ENCODE peak calls at places on chromosomes 13 and 19, in seven cellular contexts. One of them, this sample, is unnamed.
A peak's percentile ranks its signal among the peaks of the same experiment; 100 is the strongest.

GRCh38 chr13:47085346-47085745 is 188.5 kb upstream of the HTR2A start:
- DNase-seq in GM23338: no peak
- DNase-seq in stimulated activated CD4-positive, alpha-beta T cell treated with anti-CD3 and anti-CD28 coated beads, Interleukin-12 subunit alpha, Interleukin-12 subunit beta, amount 100 ng/mL, for 48 hours: no peak
- DNase-seq in T-helper 9 cell: no peak
- DNase-seq in HCEC 1CT: peak; percentile 67
- DNase-seq in psoas muscle: no peak
- DNase-seq in WTC11: no peak
- DNase-seq in this sample: no peak

GRCh38 chr19:51407631-51408131 is 9.8 kb downstream of the SIGLEC10 start:
- DNase-seq in stimulated activated CD4-positive, alpha-beta T cell treated with anti-CD3 and anti-CD28 coated beads, Interleukin-12 subunit alpha, Interleukin-12 subunit beta, amount 100 ng/mL, for 48 hours: no peak
- DNase-seq in GM23338: peak; percentile 79
- DNase-seq in WTC11: peak; percentile 47
- DNase-seq in T-helper 9 cell: no peak
- DNase-seq in psoas muscle: no peak
- DNase-seq in HCEC 1CT: no peak
- DNase-seq in this sample: peak; percentile 39

GRCh38 chr19:30744741-30745475 is 372.7 kb downstream of the ZNF536 start:
- DNase-seq in psoas muscle: no peak
- DNase-seq in WTC11: no peak
- DNase-seq in stimulated activated CD4-positive, alpha-beta T cell treated with anti-CD3 and anti-CD28 coated beads, Interleukin-12 subunit alpha, Interleukin-12 subunit beta, amount 100 ng/mL, for 48 hours: no peak
- DNase-seq in GM23338: no peak
- DNase-seq in T-helper 9 cell: no peak
- DNase-seq in HCEC 1CT: no peak
- DNase-seq in this sample: no peak

GRCh38 chr19:38033658-38034150 is 126.7 kb downstream of the SIPA1L3 start:
- DNase-seq in psoas muscle: no peak
- DNase-seq in HCEC 1CT: no peak
- DNase-seq in WTC11: peak; percentile 53
- DNase-seq in GM23338: peak; percentile 89
- DNase-seq in stimulated activated CD4-positive, alpha-beta T cell treated with anti-CD3 and anti-CD28 coated beads, Interleukin-12 subunit alpha, Interleukin-12 subunit beta, amount 100 ng/mL, for 48 hours: no peak
- DNase-seq in T-helper 9 cell: no peak
- DNase-seq in this sample: peak; percentile 12

GRCh38 chr13:73998631-73999030 is 135.6 kb downstream of the KLF12 start:
- DNase-seq in GM23338: no peak
- DNase-seq in HCEC 1CT: no peak
- DNase-seq in psoas muscle: no peak
- DNase-seq in T-helper 9 cell: no peak
- DNase-seq in WTC11: no peak
- DNase-seq in stimulated activated CD4-positive, alpha-beta T cell treated with anti-CD3 and anti-CD28 coated beads, Interleukin-12 subunit alpha, Interleukin-12 subunit beta, amount 100 ng/mL, for 48 hours: no peak
- DNase-seq in this sample: no peak

GRCh38 chr13:60873116-60873515 is 476.1 kb downstream of the TDRD3 start:
- DNase-seq in HCEC 1CT: no peak
- DNase-seq in WTC11: no peak
- DNase-seq in T-helper 9 cell: no peak
- DNase-seq in stimulated activated CD4-positive, alpha-beta T cell treated with anti-CD3 and anti-CD28 coated beads, Interleukin-12 subunit alpha, Interleukin-12 subunit beta, amount 100 ng/mL, for 48 hours: no peak
- DNase-seq in psoas muscle: no peak
- DNase-seq in GM23338: no peak
- DNase-seq in this sample: no peak

GRCh38 chr19:38656171-38656981 is 8.9 kb downstream of the ACTN4 start:
- DNase-seq in psoas muscle: no peak
- DNase-seq in HCEC 1CT: peak; percentile 71
- DNase-seq in stimulated activated CD4-positive, alpha-beta T cell treated with anti-CD3 and anti-CD28 coated beads, Interleukin-12 subunit alpha, Interleukin-12 subunit beta, amount 100 ng/mL, for 48 hours: peak; percentile 9
- DNase-seq in T-helper 9 cell: no peak
- DNase-seq in WTC11: no peak
- DNase-seq in GM23338: no peak
- DNase-seq in this sample: peak; percentile 93

GRCh38 chr19:30520735-30521479 is 148.7 kb downstream of the ZNF536 start:
- DNase-seq in stimulated activated CD4-positive, alpha-beta T cell treated with anti-CD3 and anti-CD28 coated beads, Interleukin-12 subunit alpha, Interleukin-12 subunit beta, amount 100 ng/mL, for 48 hours: no peak
- DNase-seq in T-helper 9 cell: no peak
- DNase-seq in HCEC 1CT: no peak
- DNase-seq in GM23338: no peak
- DNase-seq in WTC11: no peak
- DNase-seq in psoas muscle: no peak
- DNase-seq in this sample: no peak

GRCh38 chr13:98068511-98068910 is 74.4 kb upstream of the FARP1 start:
- DNase-seq in HCEC 1CT: no peak
- DNase-seq in T-helper 9 cell: no peak
- DNase-seq in GM23338: no peak
- DNase-seq in stimulated activated CD4-positive, alpha-beta T cell treated with anti-CD3 and anti-CD28 coated beads, Interleukin-12 subunit alpha, Interleukin-12 subunit beta, amount 100 ng/mL, for 48 hours: no peak
- DNase-seq in WTC11: no peak
- DNase-seq in psoas muscle: no peak
- DNase-seq in this sample: no peak

GRCh38 chr19:24098359-24098758 is 11.4 kb downstream of the ZNF254 start:
- DNase-seq in stimulated activated CD4-positive, alpha-beta T cell treated with anti-CD3 and anti-CD28 coated beads, Interleukin-12 subunit alpha, Interleukin-12 subunit beta, amount 100 ng/mL, for 48 hours: no peak
- DNase-seq in HCEC 1CT: no peak
- DNase-seq in WTC11: no peak
- DNase-seq in GM23338: no peak
- DNase-seq in T-helper 9 cell: no peak
- DNase-seq in psoas muscle: no peak
- DNase-seq in this sample: no peak